ENCODE peak calls at places on chromosomes 13 and 19, in four cellular contexts. M is suprapubic skin; B is CD4-positive, CD25-positive, alpha-beta regulatory T cell; U is NCI-H1092 treated with DMSO at 0.1 percent for 48 hours. R is an unnamed sample.

GRCh38 chr13:42110410-42111155 is 62.1 kb downstream of the DGKH start:
- DNase-seq in M (no peak), U (peak; percentile 38), B (peak; percentile 15), R (peak; percentile 56)

GRCh38 chr19:55158848-55159793 is 1.6 kb upstream of the TNNI3 start:
- DNase-seq in U (no peak), B (no peak), M (no peak), R (no peak)

GRCh38 chr13:32824671-32825070 is 191.6 kb upstream of the KL start:
- DNase-seq in B (no peak), M (no peak), U (no peak), R (no peak)

GRCh38 chr13:23822252-23822824 is 66.9 kb downstream of the MIPEP start:
- DNase-seq in U (no peak), B (no peak), M (no peak), R (no peak)

GRCh38 chr19:43551399-43552197 is 18.6 kb downstream of the ZNF575 start:
- DNase-seq in B (no peak), M (no peak), U (no peak), R (no peak)

GRCh38 chr13:52195052-52195837 is 35.8 kb upstream of the NEK3 start:
- DNase-seq in M (peak; percentile 90), B (peak; percentile 37), U (no peak), R (peak; percentile 70)

GRCh38 chr19:12567951-12568350 is 16.7 kb upstream of the ZNF564 start:
- DNase-seq in B (no peak), M (no peak), U (no peak), R (no peak)

GRCh38 chr19:3440082-3440481 is 40.2 kb downstream of the SMIM24 start:
- DNase-seq in U (no peak), M (no peak), B (peak; percentile 29), R (peak; percentile 19)

GRCh38 chr19:4523306-4524110 is 5.2 kb upstream of the PLIN4 start:
- DNase-seq in B (no peak), M (peak; percentile 64), U (no peak), R (no peak)

GRCh38 chr19:3208317-3209207 is 15.9 kb upstream of the CELF5 start:
- DNase-seq in B (no peak), M (no peak), U (no peak), R (no peak)

GRCh38 chr13:25489238-25489637 is 117.5 kb downstream of the ATP8A2 start:
- DNase-seq in B (no peak), M (no peak), U (peak; percentile 89), R (no peak)

GRCh38 chr13:39259371-39259770 is 221.1 kb downstream of the NHLRC3 start:
- DNase-seq in U (no peak), M (no peak), B (no peak), R (no peak)

GRCh38 chr19:947090-947706 is 21.4 kb downstream of the ARID3A start:
- DNase-seq in M (no peak), B (no peak), U (no peak), R (no peak)

GRCh38 chr13:44809152-44809551 is 180.1 kb downstream of the NUFIP1 start:
- DNase-seq in M (no peak), U (no peak), B (no peak), R (no peak)

GRCh38 chr13:34364633-34365032 is 546.7 kb downstream of the RFC3 start:
- DNase-seq in M (no peak), B (no peak), U (no peak), R (no peak)

GRCh38 chr19:29285187-29285687 is 72.3 kb upstream of the UQCRFS1 start:
- DNase-seq in B (no peak), U (no peak), M (no peak), R (no peak)

GRCh38 chr13:77876176-77876575 is 42.5 kb downstream of the EDNRB start:
- DNase-seq in U (no peak), M (no peak), B (no peak), R (no peak)

GRCh38 chr13:43963726-43964125 is 84.0 kb downstream of the LACC1 start:
- DNase-seq in M (no peak), B (no peak), U (no peak), R (peak; percentile 21)

GRCh38 chr19:4134351-4134750 is 10.4 kb upstream of the MAP2K2 start:
- DNase-seq in U (no peak), M (no peak), B (no peak), R (no peak)

GRCh38 chr19:5651361-5651760 is 28.5 kb downstream of the SAFB start:
- DNase-seq in B (no peak), M (peak; percentile 28), U (no peak), R (no peak)